ENCODE peak calls at places on chromosomes 11 and 22, in nine cellular contexts. E is cardiac muscle cell, V is esophagus squamous epithelium, H is tibial nerve, M is heart left ventricle, A is kidney, K is A549, U is HCT116, J is heart right ventricle. P is an unnamed sample.

GRCh38 chr11:36508743-36509142 is 1.3 kb downstream of the TRAF6 start:
- DNase-seq in K (no peak), E (no peak), M (no peak), H (no peak), A (no peak), J (no peak), U (no peak), V (no peak), P (no peak)

GRCh38 chr11:86101493-86101892 is 32.6 kb upstream of the PICALM start:
- DNase-seq in V (no peak), H (no peak), E (no peak), U (no peak), K (peak; percentile 33), A (no peak), M (no peak), J (no peak), P (no peak)

GRCh38 chr11:100632970-100633452 is 54.1 kb upstream of the ARHGAP42 start:
- DNase-seq in K (peak; percentile 11), M (peak; percentile 81), E (peak; percentile 71), H (peak; percentile 42), U (no peak), J (peak; percentile 43), A (peak; percentile 69), V (no peak), P (peak; percentile 77)

GRCh38 chr11:1839204-1839923 is 583 bp downstream of the TNNI2 start:
- DNase-seq in A (no peak), H (no peak), V (no peak), U (no peak), E (no peak), K (no peak), J (no peak), M (no peak), P (no peak)

GRCh38 chr11:84173078-84173477 is 886.9 kb upstream of the CCDC90B start:
- DNase-seq in K (no peak), E (no peak), A (no peak), U (no peak), J (no peak), M (no peak), V (no peak), H (no peak), P (no peak)

GRCh38 chr11:58497951-58498350 is 10.0 kb downstream of the OR5B21 start:
- DNase-seq in J (no peak), M (no peak), A (no peak), K (no peak), U (no peak), V (no peak), H (no peak), E (no peak), P (no peak)

GRCh38 chr11:75781831-75782230 is 13.3 kb downstream of the DGAT2 start:
- DNase-seq in K (no peak), H (no peak), M (no peak), E (no peak), U (no peak), A (peak; percentile 7), V (no peak), J (no peak), P (no peak)

GRCh38 chr22:27919943-27920755 is 1.1 kb upstream of the PITPNB start:
- DNase-seq in E (peak; percentile 81), K (peak; percentile 59), J (no peak), V (no peak), A (no peak), U (no peak), M (peak; percentile 42), H (no peak), P (peak; percentile 22)

GRCh38 chr11:14320020-14320419 is 39.0 kb downstream of the RRAS2 start:
- DNase-seq in U (no peak), E (no peak), J (no peak), K (no peak), M (no peak), H (no peak), A (no peak), V (no peak), P (no peak)

GRCh38 chr11:14327105-14327504 is 31.9 kb downstream of the RRAS2 start:
- DNase-seq in J (no peak), V (no peak), M (no peak), E (no peak), K (no peak), A (no peak), H (no peak), U (no peak), P (no peak)

GRCh38 chr11:14318581-14318981 is 40.4 kb downstream of the RRAS2 start:
- DNase-seq in V (no peak), J (no peak), E (no peak), H (no peak), M (no peak), U (no peak), A (no peak), K (no peak), P (no peak)

GRCh38 chr11:14322510-14322909 is 36.5 kb downstream of the RRAS2 start:
- DNase-seq in J (no peak), V (no peak), A (no peak), K (no peak), H (no peak), U (no peak), M (no peak), E (no peak), P (no peak)

DNA sequence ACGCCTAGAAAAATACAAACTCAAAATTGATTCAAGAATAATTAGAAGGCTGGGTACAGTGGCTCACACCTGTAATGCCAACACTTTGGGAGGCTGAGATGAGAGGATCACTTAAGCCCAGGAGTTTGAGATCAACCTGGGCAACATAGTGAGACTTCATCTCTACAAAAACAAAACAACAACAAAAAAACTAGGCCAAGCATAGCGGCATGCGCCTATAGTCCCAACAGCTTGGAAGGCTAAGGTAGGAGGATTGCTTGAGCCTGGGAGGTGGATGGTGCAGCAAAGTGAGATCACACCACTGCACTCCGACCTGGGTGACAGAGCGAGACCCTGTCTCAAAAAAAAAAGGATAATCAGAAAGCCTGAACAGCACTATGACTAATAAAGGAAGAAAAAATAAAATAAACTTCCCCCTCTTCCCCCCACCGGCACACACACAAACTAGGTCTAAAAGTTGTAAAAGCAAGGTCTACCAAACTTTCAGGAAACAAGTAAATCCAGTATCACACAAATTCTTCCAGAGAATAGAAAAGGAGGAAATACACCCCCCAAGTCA is 35.8 kb downstream of the RRAS2 start:
- DNase-seq in K (no peak), E (no peak), H (no peak), U (no peak), M (no peak), A (no peak), J (no peak), V (no peak), P (no peak)
- H3K4me1 ChIP-seq in K (peaks cover 37% of the 10 kb centered on the region), E (peaks cover 17% of the 10 kb centered on the region), H (no peaks in the 10 kb centered on the region), U (no peaks in the 10 kb centered on the region), M (peaks cover 31% of the 10 kb centered on the region), A (no peaks in the 10 kb centered on the region), J (peaks cover 21% of the 10 kb centered on the region), V (no peaks in the 10 kb centered on the region), P (no peaks in the 10 kb centered on the region)

GRCh38 chr22:43226368-43226979 is 39.5 kb upstream of the TTLL12 start:
- DNase-seq in E (peak; percentile 54), U (no peak), H (no peak), K (no peak), V (no peak), M (no peak), J (no peak), A (no peak), P (peak; percentile 73)
- TF ChIP-seq CTCF in E (no peak), U (no peak), H (no peak), K (no peak), V (no peak), M (no peak), J (no peak), A (no peak), P (peak; percentile 32)

GRCh38 chr11:114110948-114111347 is 51.4 kb downstream of the ZBTB16 start:
- DNase-seq in H (no peak), K (no peak), E (peak; percentile 65), U (no peak), A (no peak), V (no peak), J (peak; percentile 40), M (no peak), P (no peak)

GRCh38 chr11:114108501-114109205 is 49.1 kb downstream of the ZBTB16 start:
- DNase-seq in U (no peak), H (no peak), V (no peak), E (no peak), A (no peak), M (no peak), K (no peak), J (no peak), P (no peak)

GRCh38 chr11:114110123-114110522 is 50.6 kb downstream of the ZBTB16 start:
- DNase-seq in J (no peak), V (no peak), M (no peak), E (no peak), U (no peak), H (no peak), K (no peak), A (no peak), P (no peak)

GRCh38 chr11:114109206-114110090 is 49.9 kb downstream of the ZBTB16 start:
- DNase-seq in M (no peak), E (no peak), V (no peak), A (no peak), K (no peak), U (no peak), J (no peak), H (no peak), P (no peak)

DNA sequence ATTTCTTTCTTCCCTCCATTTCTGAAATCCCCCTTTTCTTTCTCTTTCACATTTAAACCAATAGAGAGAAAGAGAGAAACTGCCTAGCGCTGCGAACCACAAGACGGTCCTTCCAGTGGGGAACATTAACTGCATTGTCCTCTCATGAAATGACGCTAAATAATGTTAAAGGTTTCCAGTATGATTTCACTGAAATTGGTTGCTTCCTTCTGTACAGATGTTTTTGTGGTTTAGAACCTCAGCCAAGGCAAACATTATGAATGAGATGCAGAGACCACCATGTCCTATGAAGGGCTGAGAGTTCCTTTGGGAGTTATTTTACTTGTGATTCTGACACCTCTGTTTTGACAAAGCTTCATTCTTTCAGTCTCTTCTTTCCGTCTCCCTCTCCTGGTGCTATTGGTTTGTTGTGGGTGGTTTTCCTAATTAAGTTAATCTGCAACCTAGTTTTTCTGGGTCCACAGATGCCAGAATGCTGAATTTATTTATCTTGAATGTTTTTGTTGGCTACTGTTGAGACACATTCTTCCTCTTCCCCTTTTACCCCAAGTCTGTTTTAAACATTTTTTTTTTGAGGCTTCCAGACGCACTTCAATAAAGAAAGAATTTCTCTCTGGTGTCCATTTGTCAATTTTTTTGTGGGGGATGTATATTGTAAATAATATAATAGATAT is 52.0 kb downstream of the ZBTB16 start:
- DNase-seq in V (no peak), H (no peak), K (no peak), A (no peak), J (no peak), U (no peak), E (peak; percentile 88), M (no peak), P (no peak)
- H3K4me1 ChIP-seq in V (peaks cover 5% of the 10 kb centered on the region), H (no peaks in the 10 kb centered on the region), K (no peaks in the 10 kb centered on the region), A (peaks cover 32% of the 10 kb centered on the region), J (peaks cover 76% of the 10 kb centered on the region), U (no peaks in the 10 kb centered on the region), E (peaks cover 17% of the 10 kb centered on the region), M (peaks cover 61% of the 10 kb centered on the region), P (no peaks in the 10 kb centered on the region)

DNA sequence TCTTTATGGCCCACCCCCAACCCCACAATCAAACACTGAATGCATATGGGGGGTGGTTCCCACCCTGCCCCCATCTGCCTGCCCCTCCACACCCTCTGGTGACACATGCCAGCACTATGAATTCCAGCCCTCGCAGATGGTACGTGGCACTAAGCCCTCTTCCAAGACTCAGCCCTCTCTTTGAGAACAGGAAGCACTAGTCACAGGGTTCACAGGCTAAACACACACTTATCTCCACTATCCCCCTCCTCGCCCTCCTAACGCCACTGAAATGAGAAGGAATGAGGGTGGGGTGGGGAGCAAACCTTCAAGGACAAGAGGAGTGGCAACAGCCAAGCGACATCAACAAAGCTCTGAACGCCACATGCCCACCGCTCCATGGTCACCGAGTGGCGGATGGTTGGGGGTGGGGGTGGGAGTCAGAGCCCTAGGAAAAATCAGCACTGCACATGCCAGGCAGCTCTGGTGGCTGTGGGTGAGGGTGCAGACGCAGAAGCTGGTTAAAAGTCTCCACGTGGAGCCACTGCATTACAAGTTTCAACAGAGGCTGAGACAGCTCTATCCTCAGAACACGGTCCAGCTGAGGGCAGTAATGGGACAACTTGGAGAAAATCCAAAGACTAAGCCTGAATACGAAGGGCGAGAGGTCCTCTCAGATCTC is 33.6 kb downstream of the TMEM184B start:
- DNase-seq in M (no peak), K (peak; percentile 71), H (no peak), U (no peak), E (peak; percentile 77), J (no peak), A (no peak), V (no peak), P (no peak)
- TF ChIP-seq CTCF in M (peak; percentile 50), K (peak; percentile 21), H (peak; percentile 28), U (no peak), E (peak; percentile 39), J (no peak), A (peak; percentile 16), V (no peak), P (peak; percentile 16)